ENCODE peak calls at places on chromosomes 7 and 10, in nine cellular contexts. One of them, this sample, is unnamed.

GRCh38 chr7:129072410-129073063 is 17.6 kb upstream of the TNPO3 start:
- DNase-seq in heart left ventricle: no peak
- DNase-seq in hepatocyte: no peak
- DNase-seq in upper lobe of right lung: no peak
- DNase-seq in caudate nucleus: no peak
- DNase-seq in body of pancreas: no peak
- DNase-seq in PC-9: no peak
- DNase-seq in lower lobe of right lung: peak; percentile 62
- DNase-seq in IMR-90: no peak
- DNase-seq in this sample: no peak

GRCh38 chr7:74424291-74424880 is 29.3 kb upstream of the GTF2IRD1 start:
- DNase-seq in hepatocyte: no peak
- DNase-seq in PC-9: no peak
- DNase-seq in lower lobe of right lung: no peak
- DNase-seq in heart left ventricle: no peak
- DNase-seq in upper lobe of right lung: no peak
- DNase-seq in body of pancreas: no peak
- DNase-seq in caudate nucleus: no peak
- DNase-seq in IMR-90: no peak
- DNase-seq in this sample: no peak

GRCh38 chr10:122127943-122128342 is 139.0 kb downstream of the TACC2 start:
- DNase-seq in heart left ventricle: no peak
- DNase-seq in upper lobe of right lung: no peak
- DNase-seq in hepatocyte: peak; percentile 59
- DNase-seq in caudate nucleus: no peak
- DNase-seq in body of pancreas: no peak
- DNase-seq in IMR-90: peak; percentile 59
- DNase-seq in PC-9: peak; percentile 25
- DNase-seq in lower lobe of right lung: no peak
- DNase-seq in this sample: no peak

GRCh38 chr7:108723343-108723957 is 153.8 kb downstream of the DNAJB9 start:
- DNase-seq in IMR-90: no peak
- DNase-seq in heart left ventricle: no peak
- DNase-seq in body of pancreas: no peak
- DNase-seq in PC-9: no peak
- DNase-seq in caudate nucleus: no peak
- DNase-seq in lower lobe of right lung: no peak
- DNase-seq in hepatocyte: no peak
- DNase-seq in upper lobe of right lung: no peak
- DNase-seq in this sample: no peak

GRCh38 chr7:45881759-45882464 is 6.4 kb upstream of the IGFBP1 start:
- DNase-seq in PC-9: no peak
- DNase-seq in IMR-90: peak; percentile 89
- DNase-seq in heart left ventricle: no peak
- DNase-seq in lower lobe of right lung: no peak
- DNase-seq in hepatocyte: peak; percentile 56
- DNase-seq in caudate nucleus: no peak
- DNase-seq in upper lobe of right lung: no peak
- DNase-seq in body of pancreas: no peak
- DNase-seq in this sample: no peak

GRCh38 chr7:44791278-44792219 is 4.9 kb upstream of the PPIA start:
- DNase-seq in upper lobe of right lung: no peak
- DNase-seq in PC-9: no peak
- DNase-seq in hepatocyte: no peak
- DNase-seq in lower lobe of right lung: no peak
- DNase-seq in heart left ventricle: no peak
- DNase-seq in body of pancreas: no peak
- DNase-seq in IMR-90: peak; percentile 73
- DNase-seq in caudate nucleus: no peak
- DNase-seq in this sample: no peak

GRCh38 chr7:105691692-105692564 is 110.6 kb upstream of the EFCAB10 start:
- DNase-seq in PC-9: peak; percentile 69
- DNase-seq in caudate nucleus: no peak
- DNase-seq in upper lobe of right lung: peak; percentile 75
- DNase-seq in hepatocyte: peak; percentile 75
- DNase-seq in heart left ventricle: peak; percentile 44
- DNase-seq in IMR-90: peak; percentile 88
- DNase-seq in body of pancreas: peak; percentile 87
- DNase-seq in lower lobe of right lung: peak; percentile 77
- DNase-seq in this sample: peak; percentile 46

GRCh38 chr10:75995720-75996119 is 564.3 kb downstream of the LRMDA start:
- DNase-seq in lower lobe of right lung: no peak
- DNase-seq in caudate nucleus: no peak
- DNase-seq in body of pancreas: no peak
- DNase-seq in IMR-90: no peak
- DNase-seq in PC-9: no peak
- DNase-seq in hepatocyte: no peak
- DNase-seq in upper lobe of right lung: no peak
- DNase-seq in heart left ventricle: no peak
- DNase-seq in this sample: no peak

GRCh38 chr10:106714734-106715368 is 449.7 kb downstream of the SORCS1 start:
- DNase-seq in body of pancreas: no peak
- DNase-seq in heart left ventricle: no peak
- DNase-seq in lower lobe of right lung: no peak
- DNase-seq in upper lobe of right lung: no peak
- DNase-seq in IMR-90: no peak
- DNase-seq in hepatocyte: no peak
- DNase-seq in caudate nucleus: no peak
- DNase-seq in PC-9: no peak
- DNase-seq in this sample: no peak

GRCh38 chr10:113326160-113327111 is 226.4 kb upstream of the HABP2 start:
- DNase-seq in hepatocyte: peak; percentile 54
- DNase-seq in upper lobe of right lung: no peak
- DNase-seq in body of pancreas: peak; percentile 41
- DNase-seq in PC-9: peak; percentile 54
- DNase-seq in caudate nucleus: peak; percentile 41
- DNase-seq in IMR-90: peak; percentile 81
- DNase-seq in heart left ventricle: peak; percentile 29
- DNase-seq in lower lobe of right lung: no peak
- DNase-seq in this sample: no peak

GRCh38 chr7:128842674-128843641 is 12.8 kb downstream of the FLNC start:
- DNase-seq in lower lobe of right lung: peak; percentile 38
- DNase-seq in upper lobe of right lung: no peak
- DNase-seq in heart left ventricle: no peak
- DNase-seq in hepatocyte: no peak
- DNase-seq in caudate nucleus: no peak
- DNase-seq in IMR-90: no peak
- DNase-seq in PC-9: no peak
- DNase-seq in body of pancreas: no peak
- DNase-seq in this sample: no peak

GRCh38 chr10:132607961-132608495 is 70.4 kb downstream of the INPP5A start:
- DNase-seq in heart left ventricle: no peak
- DNase-seq in upper lobe of right lung: no peak
- DNase-seq in IMR-90: no peak
- DNase-seq in lower lobe of right lung: no peak
- DNase-seq in caudate nucleus: no peak
- DNase-seq in body of pancreas: no peak
- DNase-seq in hepatocyte: no peak
- DNase-seq in PC-9: no peak
- DNase-seq in this sample: no peak

GRCh38 chr10:112875474-112876267 is 74.4 kb upstream of the TCF7L2 start:
- DNase-seq in PC-9: peak; percentile 1
- DNase-seq in lower lobe of right lung: no peak
- DNase-seq in hepatocyte: peak; percentile 48
- DNase-seq in upper lobe of right lung: no peak
- DNase-seq in caudate nucleus: no peak
- DNase-seq in IMR-90: peak; percentile 86
- DNase-seq in body of pancreas: no peak
- DNase-seq in heart left ventricle: no peak
- DNase-seq in this sample: no peak

GRCh38 chr7:66423729-66424128 is 205.0 kb upstream of the KCTD7 start:
- DNase-seq in upper lobe of right lung: no peak
- DNase-seq in caudate nucleus: no peak
- DNase-seq in body of pancreas: no peak
- DNase-seq in IMR-90: no peak
- DNase-seq in heart left ventricle: no peak
- DNase-seq in hepatocyte: no peak
- DNase-seq in lower lobe of right lung: no peak
- DNase-seq in PC-9: no peak
- DNase-seq in this sample: no peak

GRCh38 chr7:130207642-130208041 is at the start of gene SSMEM1:
- DNase-seq in IMR-90: peak; percentile 84
- DNase-seq in hepatocyte: peak; percentile 8
- DNase-seq in body of pancreas: no peak
- DNase-seq in PC-9: no peak
- DNase-seq in lower lobe of right lung: no peak
- DNase-seq in upper lobe of right lung: no peak
- DNase-seq in heart left ventricle: no peak
- DNase-seq in caudate nucleus: no peak
- DNase-seq in this sample: no peak

GRCh38 chr7:92753614-92754013 is 82.8 kb downstream of the CDK6 start:
- DNase-seq in hepatocyte: no peak
- DNase-seq in body of pancreas: no peak
- DNase-seq in heart left ventricle: no peak
- DNase-seq in lower lobe of right lung: no peak
- DNase-seq in PC-9: no peak
- DNase-seq in IMR-90: peak; percentile 39
- DNase-seq in upper lobe of right lung: no peak
- DNase-seq in caudate nucleus: no peak
- DNase-seq in this sample: no peak

GRCh38 chr7:37671871-37672270 is 11.7 kb upstream of the GPR141 start:
- DNase-seq in IMR-90: no peak
- DNase-seq in PC-9: no peak
- DNase-seq in upper lobe of right lung: no peak
- DNase-seq in heart left ventricle: no peak
- DNase-seq in body of pancreas: no peak
- DNase-seq in caudate nucleus: no peak
- DNase-seq in hepatocyte: no peak
- DNase-seq in lower lobe of right lung: no peak
- DNase-seq in this sample: no peak

DNA sequence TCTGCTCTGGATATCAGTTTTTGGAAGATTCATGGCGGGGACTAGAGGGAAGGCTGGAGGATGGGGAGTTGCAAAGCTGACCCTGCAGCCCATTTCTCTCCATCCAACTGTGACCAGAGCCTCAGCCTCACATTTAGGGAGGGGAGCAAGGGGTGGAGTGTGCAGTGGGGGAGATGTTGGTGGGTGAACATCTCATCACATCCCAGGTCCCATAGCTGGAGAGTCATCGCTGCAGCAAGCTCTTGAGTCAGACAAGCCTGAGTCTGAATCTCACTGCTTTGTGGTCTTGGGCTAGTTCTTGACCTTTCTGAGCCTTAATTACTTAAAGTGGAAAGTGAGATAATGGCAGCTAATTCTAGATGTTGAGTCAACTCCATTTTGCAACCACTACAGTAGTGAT is 36.1 kb downstream of the LBX1 start:
- DNase-seq in heart left ventricle: no peak
- DNase-seq in lower lobe of right lung: no peak
- DNase-seq in PC-9: no peak
- DNase-seq in hepatocyte: no peak
- DNase-seq in upper lobe of right lung: no peak
- DNase-seq in body of pancreas: no peak
- DNase-seq in caudate nucleus: no peak
- DNase-seq in IMR-90: no peak
- DNase-seq in this sample: no peak
- H3K27ac ChIP-seq in heart left ventricle: no peak overlapping the region
- H3K27ac ChIP-seq in lower lobe of right lung: no peak overlapping the region
- H3K27ac ChIP-seq in PC-9: no peak overlapping the region
- H3K27ac ChIP-seq in hepatocyte: no peak overlapping the region
- H3K27ac ChIP-seq in upper lobe of right lung: no peak overlapping the region
- H3K27ac ChIP-seq in body of pancreas: no peak overlapping the region
- H3K27ac ChIP-seq in caudate nucleus: no peak overlapping the region
- H3K27ac ChIP-seq in IMR-90: no peak overlapping the region
- H3K27ac ChIP-seq in this sample: no peak overlapping the region

GRCh38 chr10:77972148-77972547 is 45.6 kb upstream of the DLG5 start:
- DNase-seq in heart left ventricle: no peak
- DNase-seq in upper lobe of right lung: no peak
- DNase-seq in body of pancreas: no peak
- DNase-seq in caudate nucleus: no peak
- DNase-seq in hepatocyte: no peak
- DNase-seq in PC-9: no peak
- DNase-seq in IMR-90: no peak
- DNase-seq in lower lobe of right lung: no peak
- DNase-seq in this sample: no peak
- H3K27ac ChIP-seq in heart left ventricle: no peak overlapping the region
- H3K27ac ChIP-seq in upper lobe of right lung: peak overlapping the region; percentile 8
- H3K27ac ChIP-seq in body of pancreas: no peak overlapping the region
- H3K27ac ChIP-seq in caudate nucleus: no peak overlapping the region
- H3K27ac ChIP-seq in hepatocyte: peak overlapping the region; percentile 83
- H3K27ac ChIP-seq in PC-9: no peak overlapping the region
- H3K27ac ChIP-seq in IMR-90: peak overlapping the region; percentile 45
- H3K27ac ChIP-seq in lower lobe of right lung: no peak overlapping the region
- H3K27ac ChIP-seq in this sample: no peak overlapping the region

DNA sequence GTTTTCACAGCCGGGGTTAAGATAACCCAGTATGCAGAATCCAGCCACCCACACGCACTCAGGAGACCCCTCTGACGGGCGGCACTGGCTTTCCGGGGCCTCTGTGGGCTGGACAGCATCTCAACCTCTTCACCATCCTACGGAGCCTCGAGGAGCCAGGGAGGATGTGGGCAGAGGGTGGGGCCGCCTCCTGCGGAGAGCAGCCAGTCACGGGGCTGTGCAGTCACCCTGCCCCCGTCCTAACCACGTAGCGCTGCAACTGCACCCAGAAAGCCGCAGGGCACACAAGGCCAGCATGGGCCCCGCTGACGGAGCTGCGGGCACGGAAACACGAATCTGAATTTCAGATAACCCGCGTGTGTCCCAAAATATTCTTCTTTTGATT is 270.3 kb downstream of the ELFN1 start:
- DNase-seq in body of pancreas: peak; percentile 39
- DNase-seq in caudate nucleus: peak; percentile 52
- DNase-seq in IMR-90: no peak
- DNase-seq in upper lobe of right lung: peak; percentile 92
- DNase-seq in lower lobe of right lung: peak; percentile 90
- DNase-seq in hepatocyte: no peak
- DNase-seq in heart left ventricle: peak; percentile 56
- DNase-seq in PC-9: no peak
- DNase-seq in this sample: no peak
- H3K27ac ChIP-seq in body of pancreas: no peak overlapping the region
- H3K27ac ChIP-seq in caudate nucleus: peak overlapping the region; percentile 44
- H3K27ac ChIP-seq in IMR-90: no peak overlapping the region
- H3K27ac ChIP-seq in upper lobe of right lung: peak overlapping the region; percentile 77
- H3K27ac ChIP-seq in lower lobe of right lung: peak overlapping the region; percentile 73
- H3K27ac ChIP-seq in hepatocyte: no peak overlapping the region
- H3K27ac ChIP-seq in heart left ventricle: no peak overlapping the region
- H3K27ac ChIP-seq in PC-9: no peak overlapping the region
- H3K27ac ChIP-seq in this sample: no peak overlapping the region

DNA sequence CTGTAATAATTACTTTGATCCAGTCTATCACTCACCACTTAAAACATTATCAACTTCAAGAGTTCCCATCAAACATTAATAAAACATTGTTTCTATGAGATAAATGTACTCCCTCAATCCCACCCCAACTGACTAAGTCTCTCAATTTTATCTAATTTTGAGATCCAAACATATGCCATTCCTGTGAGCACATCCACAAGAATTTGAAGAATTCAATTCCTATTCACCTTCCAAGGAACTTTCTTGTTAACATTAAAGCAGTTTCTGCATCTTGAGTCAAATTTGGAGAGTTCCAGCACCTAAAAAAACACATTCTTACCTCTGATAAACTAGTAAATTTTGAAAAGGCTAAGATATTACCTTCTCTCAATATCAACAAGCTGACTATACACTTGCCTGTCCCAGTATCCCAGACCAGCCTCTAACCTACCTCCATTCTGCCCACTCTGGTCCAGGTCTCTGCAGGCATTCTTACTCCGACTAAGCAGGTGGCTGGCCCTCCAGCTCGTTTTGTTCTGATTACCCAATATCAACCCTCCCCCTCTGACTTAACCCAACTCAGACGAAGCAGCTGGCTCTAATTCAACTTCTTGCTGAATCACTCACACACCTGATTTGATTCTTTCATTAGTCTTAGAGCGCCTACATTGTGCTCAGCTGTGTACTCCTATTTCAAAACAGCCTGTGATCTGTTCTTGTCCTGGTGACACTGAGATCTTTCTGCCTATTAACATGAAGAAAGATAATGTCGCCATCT is 275.2 kb downstream of the IPMK start:
- DNase-seq in heart left ventricle: no peak
- DNase-seq in body of pancreas: peak; percentile 9
- DNase-seq in lower lobe of right lung: no peak
- DNase-seq in PC-9: peak; percentile 41
- DNase-seq in hepatocyte: peak; percentile 10
- DNase-seq in upper lobe of right lung: no peak
- DNase-seq in IMR-90: peak; percentile 19
- DNase-seq in caudate nucleus: no peak
- DNase-seq in this sample: no peak
- H3K27ac ChIP-seq in heart left ventricle: no peak overlapping the region
- H3K27ac ChIP-seq in body of pancreas: no peak overlapping the region
- H3K27ac ChIP-seq in lower lobe of right lung: no peak overlapping the region
- H3K27ac ChIP-seq in PC-9: no peak overlapping the region
- H3K27ac ChIP-seq in hepatocyte: no peak overlapping the region
- H3K27ac ChIP-seq in upper lobe of right lung: no peak overlapping the region
- H3K27ac ChIP-seq in IMR-90: no peak overlapping the region
- H3K27ac ChIP-seq in caudate nucleus: no peak overlapping the region
- H3K27ac ChIP-seq in this sample: no peak overlapping the region

This sample was measured in substantia nigra.